ENCODE peak calls at places on chromosomes 7 and 10, in ten cellular contexts. L is AG08395; Y is stimulated activated CD8-positive, alpha-beta memory T cell treated with anti-CD3 and anti-CD28 coated beads, Interleukin-7, amount 100 ng/mL, for 1 hour; Z is lower lobe of right lung; X is esophagus muscularis mucosa; D is NCI-H1092 treated with DMSO at 0.1 percent for 48 hours; W is stimulated activated CD4-positive, alpha-beta T cell treated with anti-CD3 and anti-CD28 coated beads, Interleukin-4, amount 100 ng/mL, for 1 hour; K is myocyte; B is GM03348; V is bronchial epithelial cell. M is an unnamed sample.

GRCh38 chr7:69067397-69067796 is 530.9 kb upstream of the AUTS2 start:
- DNase-seq in L (no peak), Y (no peak), Z (peak; percentile 57), X (peak; percentile 10), D (no peak), W (no peak), K (no peak), B (no peak), V (peak; percentile 14), M (peak; percentile 9)

GRCh38 chr7:106277976-106278375 is 6.8 kb downstream of the NAMPT start:
- DNase-seq in L (no peak), Y (no peak), Z (no peak), X (no peak), D (no peak), W (no peak), K (no peak), B (no peak), V (no peak), M (no peak)

GRCh38 chr7:114663502-114663901 is 248.9 kb downstream of the FOXP2 start:
- DNase-seq in L (peak; percentile 7), Y (no peak), Z (no peak), X (no peak), D (peak; percentile 67), W (no peak), K (peak; percentile 30), B (no peak), V (peak; percentile 50), M (peak; percentile 24)

GRCh38 chr10:70222340-70222794 is 10.9 kb downstream of the PPA1 start:
- DNase-seq in L (no peak), Y (no peak), Z (no peak), X (no peak), D (no peak), W (no peak), K (no peak), B (no peak), V (peak; percentile 90), M (no peak)

GRCh38 chr10:17617031-17617911 is at the start of gene HACD1:
- DNase-seq in L (peak; percentile 86), Y (peak; percentile 35), Z (peak; percentile 85), X (no peak), D (peak; percentile 52), W (peak; percentile 55), K (peak; percentile 86), B (peak; percentile 94), V (peak; percentile 85), M (peak; percentile 57)

GRCh38 chr7:46210467-46210866 is 289.4 kb upstream of the IGFBP3 start:
- DNase-seq in L (peak; percentile 54), Y (no peak), Z (no peak), X (peak; percentile 60), D (no peak), W (no peak), K (no peak), B (no peak), V (no peak), M (peak; percentile 70)

GRCh38 chr10:9195385-9195784 is 1140.9 kb downstream of the GATA3 start:
- DNase-seq in L (no peak), Y (no peak), Z (no peak), X (no peak), D (no peak), W (no peak), K (no peak), B (no peak), V (no peak), M (no peak)

GRCh38 chr7:54860003-54860775 is 101.2 kb upstream of the SEC61G start:
- DNase-seq in L (no peak), Y (no peak), Z (no peak), X (no peak), D (no peak), W (no peak), K (no peak), B (no peak), V (peak; percentile 59), M (no peak)

GRCh38 chr10:48449501-48450232 is 143.2 kb downstream of the MAPK8 start:
- DNase-seq in L (no peak), Y (no peak), Z (no peak), X (peak; percentile 85), D (no peak), W (no peak), K (no peak), B (peak; percentile 11), V (no peak), M (no peak)

GRCh38 chr7:68700414-68700813 is 897.9 kb upstream of the AUTS2 start:
- DNase-seq in L (no peak), Y (no peak), Z (no peak), X (no peak), D (no peak), W (no peak), K (no peak), B (no peak), V (no peak), M (no peak)

GRCh38 chr7:112877671-112878460 is 87.7 kb upstream of the TMEM168 start:
- DNase-seq in L (no peak), Y (no peak), Z (no peak), X (no peak), D (no peak), W (no peak), K (no peak), B (no peak), V (no peak), M (peak; percentile 33)

GRCh38 chr7:896346-897075 is 20.2 kb downstream of the GET4 start:
- DNase-seq in L (no peak), Y (no peak), Z (no peak), X (no peak), D (no peak), W (no peak), K (no peak), B (no peak), V (no peak), M (no peak)

GRCh38 chr7:30430300-30430699 is 48.3 kb downstream of the NOD1 start:
- DNase-seq in L (no peak), Y (no peak), Z (no peak), X (no peak), D (peak; percentile 33), W (no peak), K (no peak), B (no peak), V (peak; percentile 67), M (no peak)

GRCh38 chr7:140192176-140192575 is 15.4 kb upstream of the KDM7A start:
- DNase-seq in L (no peak), Y (no peak), Z (no peak), X (no peak), D (no peak), W (no peak), K (no peak), B (no peak), V (no peak), M (no peak)

GRCh38 chr10:14126697-14127440 is 203.9 kb downstream of the FRMD4A start:
- DNase-seq in L (peak; percentile 44), Y (no peak), Z (no peak), X (no peak), D (no peak), W (no peak), K (no peak), B (peak; percentile 33), V (peak; percentile 52), M (peak; percentile 14)

GRCh38 chr7:28865494-28866257 is 92.5 kb downstream of the TRIL start:
- DNase-seq in L (no peak), Y (no peak), Z (no peak), X (no peak), D (no peak), W (no peak), K (peak; percentile 16), B (no peak), V (no peak), M (peak; percentile 10)

GRCh38 chr7:5357951-5358350 is 65.7 kb downstream of the TNRC18 start:
- DNase-seq in L (no peak), Y (no peak), Z (no peak), X (no peak), D (no peak), W (no peak), K (no peak), B (no peak), V (no peak), M (no peak)

GRCh38 chr10:69883256-69883655 is 81.5 kb downstream of the COL13A1 start:
- DNase-seq in L (no peak), Y (no peak), Z (no peak), X (no peak), D (peak; percentile 28), W (no peak), K (peak; percentile 82), B (no peak), V (peak; percentile 54), M (no peak)

GRCh38 chr10:47045331-47045861 is 134.2 kb downstream of the PTPN20 start:
- DNase-seq in L (no peak), Y (no peak), Z (peak; percentile 31), X (no peak), D (no peak), W (no peak), K (no peak), B (no peak), V (no peak), M (no peak)

GRCh38 chr10:32446701-32447406 is 914 bp downstream of the CCDC7 start:
- DNase-seq in L (no peak), Y (no peak), Z (no peak), X (no peak), D (peak; percentile 11), W (no peak), K (peak; percentile 44), B (peak; percentile 31), V (peak; percentile 18), M (peak; percentile 28)

GRCh38 chr7:102146989-102147388 is 139.7 kb upstream of the SH2B2 start:
- DNase-seq in L (no peak), Y (no peak), Z (no peak), X (no peak), D (no peak), W (no peak), K (peak; percentile 14), B (no peak), V (no peak), M (no peak)

GRCh38 chr10:18158698-18159342 is 18.6 kb downstream of the CACNB2 start:
- DNase-seq in L (no peak), Y (no peak), Z (no peak), X (no peak), D (no peak), W (no peak), K (peak; percentile 24), B (no peak), V (no peak), M (peak; percentile 65)

GRCh38 chr10:13703997-13704536 is 117.3 kb downstream of the PRPF18 start:
- DNase-seq in L (no peak), Y (no peak), Z (no peak), X (no peak), D (no peak), W (no peak), K (no peak), B (no peak), V (no peak), M (no peak)

GRCh38 chr10:5283305-5284158 is 81.2 kb upstream of the UCN3 start:
- DNase-seq in L (peak; percentile 69), Y (no peak), Z (peak; percentile 69), X (peak; percentile 82), D (peak; percentile 27), W (peak; percentile 63), K (peak; percentile 77), B (peak; percentile 59), V (peak; percentile 64), M (peak; percentile 61)

GRCh38 chr7:11082121-11082520 is 108.4 kb downstream of the PHF14 start:
- DNase-seq in L (no peak), Y (no peak), Z (no peak), X (no peak), D (no peak), W (no peak), K (no peak), B (no peak), V (no peak), M (no peak)